ENCODE peak calls at places on chromosomes 13 and 19, in four cellular contexts. O is IMR-90, S is GM12878, T is K562. F is an unnamed sample.

GRCh38 chr19:3556978-3557460 is 367 bp downstream of the MFSD12 start:
- DNase-seq in S (no peak), T (peak), O (peak), F (no peak)

GRCh38 chr19:18321729-18322091 is 1.2 kb downstream of the LSM4 start:
- DNase-seq in S (no peak), O (peak), T (no peak), F (no peak)

GRCh38 chr19:38538793-38539528 is 78.8 kb downstream of the MAP4K1 start:
- DNase-seq in T (no peak), O (no peak), S (no peak), F (no peak)

GRCh38 chr19:49153167-49153809 is 1.9 kb downstream of the HRC start:
- DNase-seq in O (no peak), S (no peak), T (no peak), F (no peak)

GRCh38 chr13:84487681-84488080 is 605.4 kb upstream of the SLITRK1 start:
- DNase-seq in T (no peak), O (no peak), S (no peak), F (no peak)

GRCh38 chr19:56314584-56315075 is at the start of gene ZSCAN5A:
- DNase-seq in S (peak), T (peak), O (peak), F (peak)

GRCh38 chr13:30545320-30545719 is 72.4 kb upstream of the USPL1 start:
- DNase-seq in T (no peak), S (no peak), O (no peak), F (no peak)

GRCh38 chr13:48559638-48560320 is 26.9 kb upstream of the RCBTB2 start:
- DNase-seq in O (peak), S (no peak), T (peak), F (no peak)

GRCh38 chr19:58584498-58585441 is 11.6 kb upstream of the MZF1 start:
- DNase-seq in O (no peak), S (no peak), T (peak), F (no peak)

GRCh38 chr19:831407-832369 is 4.1 kb downstream of the AZU1 start:
- DNase-seq in O (no peak), S (no peak), T (peak), F (no peak)

GRCh38 chr19:38252935-38253691 is 3.1 kb downstream of the PPP1R14A start:
- DNase-seq in T (no peak), S (no peak), O (no peak), F (no peak)

GRCh38 chr19:10503002-10503789 is at the start of gene KEAP1:
- DNase-seq in O (no peak), S (no peak), T (peak), F (peak)

GRCh38 chr13:104530741-104531140 is 1464.5 kb upstream of the SLC10A2 start:
- DNase-seq in T (no peak), O (no peak), S (no peak), F (no peak)

GRCh38 chr13:45327253-45327954 is 13.6 kb downstream of the TPT1 start:
- DNase-seq in O (no peak), S (no peak), T (no peak), F (no peak)

GRCh38 chr19:7534531-7534980 is 961 bp upstream of the PNPLA6 start:
- DNase-seq in O (peak), T (peak), S (no peak), F (peak)

GRCh38 chr13:60397693-60398437 is 845 bp downstream of the TDRD3 start:
- DNase-seq in S (no peak), T (no peak), O (peak), F (peak)

GRCh38 chr19:3982701-3983541 is 2.3 kb downstream of the EEF2 start:
- DNase-seq in T (no peak), O (peak), S (no peak), F (no peak)

GRCh38 chr13:36509369-36509768 is 77.1 kb downstream of the CCNA1 start:
- DNase-seq in T (no peak), S (no peak), O (no peak), F (no peak)

GRCh38 chr13:40388617-40389016 is 277.8 kb downstream of the FOXO1 start:
- DNase-seq in S (peak), O (peak), T (no peak), F (no peak)

GRCh38 chr13:93180376-93180966 is 46.1 kb upstream of the GPC6 start:
- DNase-seq in T (no peak), O (peak), S (no peak), F (no peak)

GRCh38 chr19:1150333-1151036 is 23.6 kb downstream of the SBNO2 start:
- DNase-seq in O (no peak), S (no peak), T (no peak), F (no peak)

GRCh38 chr13:80161896-80162295 is 179.0 kb downstream of the SPRY2 start:
- DNase-seq in S (no peak), T (no peak), O (peak), F (no peak)

GRCh38 chr19:1855040-1855827 is 7.0 kb upstream of the REXO1 start:
- DNase-seq in O (peak), S (peak), T (peak), F (peak)

GRCh38 chr19:2494084-2494446 is 18.1 kb downstream of the GADD45B start:
- DNase-seq in S (no peak), T (no peak), O (peak), F (peak)

GRCh38 chr13:109904218-109904617 is 117.8 kb upstream of the IRS2 start:
- DNase-seq in O (no peak), T (peak), S (no peak), F (no peak)

GRCh38 chr13:113049521-113049941 is 56.1 kb upstream of the F7 start:
- DNase-seq in S (no peak), T (no peak), O (no peak), F (no peak)

GRCh38 chr19:33035461-33035860 is 29.2 kb downstream of the RHPN2 start:
- DNase-seq in T (no peak), O (no peak), S (no peak), F (no peak)

DNA sequence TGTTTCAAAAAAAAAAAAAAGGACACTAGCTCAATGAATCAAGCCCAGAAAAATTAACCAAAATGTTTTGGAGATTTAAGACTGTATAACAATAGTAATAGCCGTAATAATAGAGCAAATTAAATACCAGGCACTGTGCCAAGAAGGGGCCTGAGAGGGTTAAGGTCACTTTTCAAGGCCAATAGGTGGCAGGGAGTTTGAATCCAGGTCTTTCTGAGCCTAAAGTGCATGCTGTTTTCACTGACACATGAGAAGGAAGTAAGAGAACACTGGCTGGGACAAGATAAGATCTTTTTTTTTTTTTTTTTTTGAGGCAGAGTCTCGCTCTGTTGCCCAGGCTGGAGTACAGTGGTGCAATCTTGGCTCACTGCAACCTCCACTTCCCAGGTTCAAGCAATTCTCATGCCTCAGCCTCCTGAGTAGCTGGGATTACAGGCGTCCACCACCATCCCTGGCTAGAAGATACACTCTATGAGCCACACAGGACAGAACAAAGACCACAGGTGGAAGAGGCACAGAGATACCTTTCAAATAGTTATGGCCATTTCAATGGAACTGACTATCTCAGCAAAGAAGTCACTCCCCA is 7.7 kb downstream of the FFAR2 start:
- DNase-seq in O (no peak), T (no peak), S (no peak), F (no peak)
- TF ChIP-seq ELK1 in O (no peak), T (no peak), S (no peak), F (no peak)

GRCh38 chr19:45630463-45630862 is 8.7 kb downstream of the EML2 start:
- DNase-seq in O (peak), T (no peak), S (peak), F (peak)
- TF ChIP-seq ELK1 in O (no peak), T (no peak), S (no peak), F (no peak)

GRCh38 chr19:52603558-52604207 is 33.6 kb downstream of the ZNF701 start:
- DNase-seq in T (no peak), S (no peak), O (peak), F (no peak)
- TF ChIP-seq ELK1 in T (no peak), S (no peak), O (no peak), F (no peak)

GRCh38 chr19:19366691-19367396 is 38.6 kb upstream of the GATAD2A start:
- DNase-seq in S (no peak), O (peak), T (peak), F (peak)

GRCh38 chr19:19371056-19371455 is 34.4 kb upstream of the GATAD2A start:
- DNase-seq in S (no peak), O (no peak), T (no peak), F (peak)

GRCh38 chr19:19368087-19368486 is 37.4 kb upstream of the GATAD2A start:
- DNase-seq in O (no peak), S (no peak), T (no peak), F (no peak)

DNA sequence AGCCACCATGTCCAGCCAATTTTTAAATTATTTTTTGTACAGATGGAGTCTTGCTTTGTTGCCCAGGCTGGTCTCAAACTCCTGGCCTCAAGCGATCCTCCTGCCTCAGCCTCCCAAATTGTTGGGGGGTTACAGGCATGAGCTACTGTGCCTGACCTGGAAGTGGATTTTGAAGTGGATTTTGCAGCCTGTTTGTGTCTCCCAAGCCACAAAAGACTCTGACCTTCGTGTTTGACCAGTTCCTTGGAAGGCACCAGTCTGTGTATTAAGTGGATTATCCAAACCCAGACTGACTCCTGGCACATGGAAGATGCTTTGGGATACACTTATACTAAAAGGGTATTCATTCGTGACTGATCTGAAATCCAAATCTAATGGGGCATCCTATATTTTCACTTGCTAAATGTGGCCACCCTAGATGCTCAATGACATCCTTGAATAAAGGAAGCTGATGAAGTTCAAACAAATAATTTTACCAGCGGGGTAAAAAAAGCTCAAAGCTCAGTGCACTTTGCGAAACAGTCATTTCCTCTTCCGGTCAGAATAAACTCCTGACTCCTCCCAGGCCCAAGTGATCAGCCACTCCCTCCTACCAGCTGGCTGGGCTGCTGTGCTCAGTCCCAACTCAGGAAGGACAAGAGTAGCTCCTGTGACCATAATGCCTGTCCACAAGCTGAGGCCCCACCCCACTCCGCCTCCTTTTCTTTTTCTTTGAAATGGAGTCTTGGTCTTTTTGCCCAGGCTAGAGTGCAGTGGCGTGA is 32.6 kb upstream of the GATAD2A start:
- DNase-seq in T (peak), S (no peak), O (peak), F (peak)
- TF ChIP-seq ELK1 in T (no peak), S (peak), O (no peak), F (no peak)

GRCh38 chr13:27583645-27584044 is 36.7 kb downstream of the LNX2 start:
- DNase-seq in T (no peak), O (no peak), S (no peak), F (no peak)
- TF ChIP-seq ELK1 in T (no peak), O (no peak), S (no peak), F (no peak)

F was measured in A549.